ENCODE peak calls at places on chromosomes 3 and 15, in eight cellular contexts. D is fibroblast of pulmonary artery; V is K562; Y is GM12865; B is HL-60; C is CD4-positive, alpha-beta T cell; I is neural crest cell; H is fibroblast of mammary gland. R is an unnamed sample.

GRCh38 chr15:67149068-67149841 is 83.9 kb downstream of the SMAD3 start:
- DNase-seq in H (no peak), B (no peak), D (no peak), C (no peak), V (no peak), I (no peak), Y (no peak), R (peak)

GRCh38 chr3:64612916-64613526 is 74.8 kb downstream of the ADAMTS9 start:
- DNase-seq in B (no peak), C (no peak), I (no peak), D (no peak), V (no peak), Y (no peak), H (no peak), R (no peak)

GRCh38 chr15:68985361-68985891 is 29.1 kb upstream of the NOX5 start:
- DNase-seq in D (no peak), I (no peak), H (no peak), V (no peak), B (no peak), Y (no peak), C (no peak), R (no peak)

GRCh38 chr3:187969581-187969950 is 184.4 kb upstream of the LPP start:
- DNase-seq in I (no peak), Y (no peak), V (no peak), H (no peak), D (no peak), B (no peak), C (no peak), R (no peak)

GRCh38 chr3:171028779-171029232 is 2.3 kb upstream of the SLC2A2 start:
- DNase-seq in Y (no peak), B (no peak), H (peak), I (no peak), D (peak), C (no peak), V (no peak), R (peak)

GRCh38 chr3:144128117-144128892 is 156.7 kb downstream of the DIPK2A start:
- DNase-seq in B (no peak), V (no peak), I (no peak), C (no peak), H (no peak), Y (peak), D (no peak), R (peak)

GRCh38 chr3:9951598-9951961 is 628 bp downstream of the PRRT3 start:
- DNase-seq in H (no peak), D (no peak), C (no peak), Y (peak), B (no peak), V (no peak), I (no peak), R (no peak)

GRCh38 chr15:88400591-88400990 is 66.6 kb downstream of the MRPL46 start:
- DNase-seq in Y (no peak), V (no peak), H (no peak), C (no peak), D (no peak), B (no peak), I (no peak), R (no peak)

GRCh38 chr3:46187876-46188275 is 20.2 kb downstream of the CCR1 start:
- DNase-seq in Y (peak), I (no peak), C (no peak), D (no peak), B (no peak), H (peak), V (no peak), R (peak)

GRCh38 chr3:87120850-87121249 is 106.3 kb upstream of the CHMP2B start:
- DNase-seq in I (no peak), V (no peak), H (no peak), B (no peak), D (no peak), Y (no peak), C (no peak), R (no peak)

GRCh38 chr15:58762731-58763130 is 8.4 kb upstream of the MINDY2 start:
- DNase-seq in D (no peak), V (no peak), B (no peak), C (no peak), I (no peak), Y (no peak), H (no peak), R (no peak)

GRCh38 chr3:46593979-46594378 is 18.3 kb upstream of the FAM240A start:
- DNase-seq in H (no peak), D (no peak), V (no peak), B (no peak), I (no peak), C (no peak), Y (no peak), R (no peak)

GRCh38 chr3:137024348-137024747 is 66.6 kb downstream of the IL20RB start:
- DNase-seq in B (no peak), V (no peak), C (no peak), Y (no peak), D (no peak), I (no peak), H (no peak), R (no peak)

GRCh38 chr3:52615178-52615577 is 70.5 kb downstream of the PBRM1 start:
- DNase-seq in B (no peak), D (peak), I (no peak), Y (no peak), H (peak), C (no peak), V (no peak), R (no peak)

GRCh38 chr3:146469206-146470017 is at the start of gene PLSCR2:
- DNase-seq in B (no peak), H (peak), I (no peak), C (peak), Y (peak), D (no peak), V (peak), R (peak)

GRCh38 chr15:33559207-33559890 is 248.6 kb downstream of the RYR3 start:
- DNase-seq in H (no peak), I (no peak), B (no peak), Y (no peak), C (no peak), V (no peak), D (no peak), R (no peak)

GRCh38 chr15:98799991-98800390 is 151.7 kb downstream of the IGF1R start:
- DNase-seq in I (no peak), H (no peak), V (no peak), B (no peak), Y (no peak), C (no peak), D (peak), R (no peak)

GRCh38 chr3:48180021-48180420 is 8.2 kb downstream of the CDC25A start:
- DNase-seq in Y (no peak), I (no peak), V (no peak), H (no peak), D (no peak), B (no peak), C (no peak), R (no peak)

GRCh38 chr15:63490345-63491034 is 13.9 kb upstream of the USP3 start:
- DNase-seq in D (no peak), I (no peak), V (no peak), C (no peak), B (peak), H (no peak), Y (no peak), R (no peak)

GRCh38 chr3:127102587-127102986 is 90.3 kb upstream of the PRR23E start:
- DNase-seq in Y (no peak), D (no peak), B (no peak), H (no peak), V (no peak), C (no peak), I (no peak), R (no peak)

GRCh38 chr3:172687501-172687900 is 23.4 kb downstream of the NCEH1 start:
- DNase-seq in B (no peak), C (no peak), D (no peak), Y (no peak), H (no peak), V (no peak), I (no peak), R (no peak)

GRCh38 chr3:147299656-147300055 is 106.7 kb downstream of the ZIC4 start:
- DNase-seq in I (no peak), C (no peak), Y (no peak), H (peak), V (no peak), D (peak), B (no peak), R (no peak)

GRCh38 chr3:133570937-133571320 is 2.6 kb upstream of the CDV3 start:
- DNase-seq in V (no peak), I (no peak), D (peak), Y (no peak), B (no peak), C (no peak), H (peak), R (no peak)

GRCh38 chr3:154122912-154123559 is 1.8 kb downstream of the ARHGEF26 start:
- DNase-seq in Y (no peak), B (no peak), C (no peak), D (peak), V (no peak), H (peak), I (no peak), R (peak)

DNA sequence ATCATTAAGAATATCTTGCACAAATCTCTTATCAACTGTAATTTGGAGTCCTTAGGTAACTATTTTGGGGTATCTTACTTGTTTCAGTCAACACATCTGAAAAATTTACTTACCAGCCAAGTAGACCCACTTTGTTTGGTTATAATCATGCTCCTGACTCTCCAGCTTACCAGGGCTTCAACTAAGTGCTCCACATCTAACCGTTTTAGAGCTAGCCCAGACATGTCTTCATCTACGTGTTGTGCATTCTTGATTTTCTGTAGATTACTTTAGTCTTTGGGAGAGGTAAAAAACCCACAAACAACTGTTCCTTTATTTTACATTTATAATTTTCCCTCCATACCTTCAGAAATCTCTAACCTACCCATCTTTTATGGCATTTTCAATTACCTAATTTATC is 17.2 kb downstream of the EAF2 start:
- DNase-seq in B (no peak), D (no peak), H (no peak), C (no peak), I (no peak), Y (no peak), V (no peak), R (peak)
- TF ChIP-seq CTCF in B (no peak), D (no peak), H (no peak), C (no peak), I (no peak), Y (no peak), V (no peak), R (no peak)

DNA sequence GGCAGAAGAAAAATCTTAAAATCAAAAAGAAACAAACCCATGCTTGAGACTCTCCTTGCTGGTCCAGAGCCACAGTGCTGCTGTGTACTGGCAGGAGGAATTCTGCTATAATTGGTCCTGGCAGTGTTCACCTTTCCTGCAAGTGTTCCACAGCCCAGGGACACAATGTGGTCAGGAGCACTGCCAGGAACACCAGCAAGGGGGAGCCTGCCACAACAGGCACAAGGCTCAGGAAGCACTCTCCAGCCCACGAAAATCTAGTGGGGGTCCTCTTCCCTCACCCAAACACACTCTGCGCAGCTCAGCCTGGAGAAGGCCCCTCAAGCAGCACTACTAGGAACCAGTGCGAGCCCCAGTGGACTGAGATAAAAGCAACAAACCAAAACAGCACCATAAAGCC is 92.9 kb downstream of the UBE3A start:
- DNase-seq in Y (no peak), I (no peak), B (no peak), V (no peak), C (no peak), D (peak), H (peak), R (peak)
- TF ChIP-seq CTCF in Y (no peak), I (no peak), B (no peak), V (peak), C (no peak), D (peak), H (peak), R (peak)

DNA sequence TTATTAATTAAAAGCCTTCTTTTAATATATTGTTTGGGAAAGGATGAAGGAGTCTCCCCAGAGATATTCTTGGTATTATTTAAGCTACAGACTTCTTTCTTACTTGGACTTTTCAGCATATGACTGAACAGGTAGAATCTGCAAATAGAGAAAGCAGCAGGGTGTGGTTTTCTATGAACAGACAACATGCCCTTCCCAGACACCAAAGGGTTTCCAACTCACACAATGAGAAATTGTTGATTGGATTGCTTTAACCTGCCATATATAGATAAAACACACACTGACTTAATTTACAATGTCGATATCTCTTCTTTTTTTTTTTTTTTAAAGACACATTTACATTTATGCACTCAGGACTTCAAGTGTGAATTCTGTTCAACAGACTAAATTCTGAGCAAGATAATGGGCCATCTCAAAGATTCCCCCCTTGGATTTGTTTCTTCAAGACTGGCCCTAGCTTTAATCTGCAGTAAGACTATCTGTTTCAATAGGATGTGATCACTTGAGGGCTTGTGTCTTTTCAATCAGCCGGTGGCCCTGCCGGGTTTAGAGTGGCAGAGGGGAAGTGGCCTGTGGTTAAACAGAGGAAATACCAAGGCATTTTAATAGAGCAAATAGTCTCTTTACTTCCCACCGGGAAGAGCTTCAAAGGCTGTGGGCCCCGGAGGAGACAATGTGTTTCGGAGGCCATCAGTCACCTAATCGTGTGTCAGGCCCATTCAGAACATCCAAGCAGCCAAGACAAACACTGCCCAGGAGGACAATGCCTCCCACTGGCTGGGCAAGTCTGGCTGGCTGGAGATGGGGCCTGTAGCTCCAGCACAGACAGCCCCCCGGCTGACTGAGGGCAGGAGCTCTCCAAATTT is 6.1 kb downstream of the IL17RD start:
- DNase-seq in B (peak), C (no peak), I (no peak), D (no peak), V (no peak), H (no peak), Y (peak), R (no peak)
- TF ChIP-seq CTCF in B (no peak), C (no peak), I (no peak), D (no peak), V (no peak), H (no peak), Y (no peak), R (no peak)

GRCh38 chr3:140276698-140277097 is 341.7 kb downstream of the CLSTN2 start:
- DNase-seq in C (no peak), Y (peak), I (peak), D (peak), V (no peak), B (peak), H (peak), R (peak)
- TF ChIP-seq CTCF in C (no peak), Y (peak), I (peak), D (peak), V (peak), B (peak), H (peak), R (peak)

GRCh38 chr3:151425640-151426336 is 35.1 kb downstream of the IGSF10 start:
- DNase-seq in I (no peak), Y (no peak), H (no peak), D (no peak), B (no peak), C (no peak), V (no peak), R (no peak)
- TF ChIP-seq CTCF in I (peak), Y (no peak), H (peak), D (peak), B (peak), C (no peak), V (peak), R (no peak)